ENCODE peak calls at places on chromosome 1, in six cellular contexts. K, D, B, S, F and C are unnamed samples.

GRCh38 chr1:89719502-89720306 is 86.8 kb downstream of the LRRC8C start:
- DNase-seq in K (no peak), D (peak; percentile 22), B (no peak), S (peak; percentile 43), F (no peak), C (no peak)

GRCh38 chr1:231512147-231512698 is 16.2 kb upstream of the TSNAX start:
- DNase-seq in K (peak; percentile 84), D (peak; percentile 54), B (no peak), S (peak; percentile 90), F (no peak), C (no peak)

GRCh38 chr1:31593770-31594632 is 17.7 kb downstream of the TINAGL1 start:
- DNase-seq in K (peak; percentile 68), D (peak; percentile 56), B (peak; percentile 84), S (peak; percentile 83), F (peak; percentile 87), C (peak; percentile 90)

GRCh38 chr1:40226187-40226586 is 21.6 kb upstream of the TMCO2 start:
- DNase-seq in K (no peak), D (no peak), B (no peak), S (no peak), F (no peak), C (no peak)

GRCh38 chr1:78003882-78004718 is 639 bp upstream of the DNAJB4 start:
- DNase-seq in K (peak; percentile 88), D (peak; percentile 83), B (peak; percentile 64), S (peak; percentile 81), F (peak; percentile 90), C (peak; percentile 29)

GRCh38 chr1:198829948-198830347 is 191.1 kb downstream of the PTPRC start:
- DNase-seq in K (no peak), D (peak; percentile 35), B (no peak), S (peak; percentile 45), F (peak; percentile 59), C (no peak)

GRCh38 chr1:16960560-16961296 is 19.7 kb downstream of the MFAP2 start:
- DNase-seq in K (peak; percentile 72), D (peak; percentile 75), B (peak; percentile 88), S (peak; percentile 96), F (peak; percentile 95), C (peak; percentile 92)

GRCh38 chr1:57797084-57797483 is 373.2 kb upstream of the DAB1 start:
- DNase-seq in K (no peak), D (no peak), B (no peak), S (no peak), F (no peak), C (no peak)

GRCh38 chr1:95312181-95312580 is 78.2 kb downstream of the RWDD3 start:
- DNase-seq in K (no peak), D (no peak), B (no peak), S (no peak), F (no peak), C (no peak)

GRCh38 chr1:39462074-39462473 is 29.4 kb upstream of the BMP8A start:
- DNase-seq in K (no peak), D (peak; percentile 87), B (no peak), S (peak; percentile 58), F (no peak), C (no peak)

GRCh38 chr1:31421404-31422040 is 8.5 kb downstream of the SERINC2 start:
- DNase-seq in K (no peak), D (peak; percentile 32), B (no peak), S (peak; percentile 21), F (peak; percentile 76), C (no peak)

GRCh38 chr1:180213401-180214177 is 16.5 kb upstream of the LHX4 start:
- DNase-seq in K (no peak), D (no peak), B (no peak), S (peak; percentile 57), F (peak; percentile 71), C (no peak)

GRCh38 chr1:2981388-2981787 is 39.9 kb upstream of the ACTRT2 start:
- DNase-seq in K (no peak), D (no peak), B (no peak), S (no peak), F (peak; percentile 8), C (peak; percentile 7)

GRCh38 chr1:97905141-97905540 is 15.7 kb downstream of the DPYD start:
- DNase-seq in K (no peak), D (no peak), B (no peak), S (no peak), F (no peak), C (no peak)

GRCh38 chr1:244614879-244615278 is 38.0 kb upstream of the DESI2 start:
- DNase-seq in K (no peak), D (no peak), B (no peak), S (no peak), F (peak; percentile 5), C (no peak)

GRCh38 chr1:211731456-211732275 is 56.2 kb upstream of the NEK2 start:
- DNase-seq in K (no peak), D (no peak), B (no peak), S (no peak), F (no peak), C (no peak)

GRCh38 chr1:33072707-33073106 is 8.2 kb upstream of the AZIN2 start:
- DNase-seq in K (no peak), D (no peak), B (peak; percentile 65), S (peak; percentile 65), F (no peak), C (no peak)

GRCh38 chr1:223836586-223836985 is 9.2 kb downstream of the TP53BP2 start:
- DNase-seq in K (no peak), D (no peak), B (no peak), S (no peak), F (no peak), C (no peak)

GRCh38 chr1:180170569-180170968 is 15.9 kb downstream of the QSOX1 start:
- DNase-seq in K (no peak), D (no peak), B (no peak), S (no peak), F (no peak), C (no peak)

GRCh38 chr1:235368428-235368827 is 1.2 kb downstream of the TBCE start:
- DNase-seq in K (no peak), D (no peak), B (no peak), S (no peak), F (no peak), C (no peak)

GRCh38 chr1:183038913-183039312 is 15.7 kb downstream of the LAMC1 start:
- DNase-seq in K (no peak), D (no peak), B (no peak), S (no peak), F (no peak), C (no peak)

GRCh38 chr1:183038333-183038876 is 15.2 kb downstream of the LAMC1 start:
- DNase-seq in K (no peak), D (no peak), B (no peak), S (no peak), F (no peak), C (no peak)

GRCh38 chr1:183032122-183032921 is 9.1 kb downstream of the LAMC1 start:
- DNase-seq in K (no peak), D (no peak), B (no peak), S (no peak), F (peak; percentile 50), C (no peak)

GRCh38 chr1:183033205-183033604 is 10.0 kb downstream of the LAMC1 start:
- DNase-seq in K (peak; percentile 73), D (no peak), B (no peak), S (no peak), F (no peak), C (no peak)

DNA sequence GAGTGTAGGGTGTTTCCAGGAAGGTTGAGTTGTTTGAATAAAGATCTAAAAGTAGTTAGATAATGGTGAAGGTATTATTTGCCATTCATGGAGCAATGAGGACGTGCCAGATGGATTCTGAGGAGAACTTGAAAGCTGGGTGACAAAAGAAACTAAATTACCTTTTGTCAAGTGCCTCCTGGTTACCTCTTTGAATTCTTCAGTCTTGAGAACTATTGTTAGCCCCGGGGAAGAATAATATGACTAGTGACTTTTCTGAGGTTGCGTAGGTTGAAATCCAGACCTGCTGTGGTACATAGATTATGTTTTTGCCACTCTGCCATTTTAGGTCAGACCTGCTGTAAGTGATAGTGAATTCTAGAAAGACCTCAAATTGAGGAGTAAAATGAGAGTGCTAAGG is 11.5 kb downstream of the LAMC1 start:
- DNase-seq in K (no peak), D (no peak), B (no peak), S (no peak), F (no peak), C (no peak)
- H3K27me3 ChIP-seq in K (no peaks in the 10 kb centered on the region), D (no peaks in the 10 kb centered on the region), B (no peaks in the 10 kb centered on the region), S (no peaks in the 10 kb centered on the region), F (no peaks in the 10 kb centered on the region), C (no peaks in the 10 kb centered on the region)

DNA sequence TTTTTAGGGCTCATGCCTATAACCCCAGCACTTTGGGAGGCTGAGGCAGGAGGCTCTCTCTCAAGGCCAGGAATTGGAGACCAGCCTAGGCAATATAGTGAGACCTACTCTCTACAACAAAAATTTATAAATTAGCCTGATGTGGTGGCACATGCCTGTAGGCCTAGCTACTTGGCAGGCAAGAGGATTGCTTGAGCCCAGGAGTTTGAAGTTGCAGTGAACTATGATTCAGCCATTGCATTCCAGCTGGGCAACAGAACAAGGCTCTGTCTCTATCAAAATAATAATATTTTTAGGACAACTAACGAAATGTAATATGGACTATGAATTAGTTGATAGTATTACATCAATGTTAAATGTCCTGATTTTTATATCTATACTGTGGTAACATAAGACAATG is 68.8 kb upstream of the ARID1A start:
- DNase-seq in K (no peak), D (peak; percentile 54), B (no peak), S (peak; percentile 74), F (no peak), C (no peak)
- H3K4me1 ChIP-seq in K (peaks cover under 1% of the 10 kb centered on the region), D (no peaks in the 10 kb centered on the region), B (no peaks in the 10 kb centered on the region), S (no peaks in the 10 kb centered on the region), F (no peaks in the 10 kb centered on the region), C (peaks cover 2% of the 10 kb centered on the region)

GRCh38 chr1:157167437-157167836 is 29.2 kb upstream of the ETV3 start:
- DNase-seq in K (no peak), D (no peak), B (no peak), S (no peak), F (no peak), C (no peak)
- H3K27me3 ChIP-seq in K (no peaks in the 10 kb centered on the region), D (peaks cover 40% of the 10 kb centered on the region), B (peaks cover 26% of the 10 kb centered on the region), S (peaks cover 16% of the 10 kb centered on the region), F (no peaks in the 10 kb centered on the region), C (peaks cover 12% of the 10 kb centered on the region)

GRCh38 chr1:67743072-67743725 is 58.2 kb downstream of the GADD45A start:
- DNase-seq in K (no peak), D (no peak), B (no peak), S (no peak), F (peak; percentile 75), C (no peak)
- H3K4me1 ChIP-seq in K (peaks cover 21% of the 10 kb centered on the region), D (peaks cover 11% of the 10 kb centered on the region), B (peaks cover 22% of the 10 kb centered on the region), S (peaks cover 43% of the 10 kb centered on the region), F (peaks cover 16% of the 10 kb centered on the region), C (peaks cover 83% of the 10 kb centered on the region)

DNA sequence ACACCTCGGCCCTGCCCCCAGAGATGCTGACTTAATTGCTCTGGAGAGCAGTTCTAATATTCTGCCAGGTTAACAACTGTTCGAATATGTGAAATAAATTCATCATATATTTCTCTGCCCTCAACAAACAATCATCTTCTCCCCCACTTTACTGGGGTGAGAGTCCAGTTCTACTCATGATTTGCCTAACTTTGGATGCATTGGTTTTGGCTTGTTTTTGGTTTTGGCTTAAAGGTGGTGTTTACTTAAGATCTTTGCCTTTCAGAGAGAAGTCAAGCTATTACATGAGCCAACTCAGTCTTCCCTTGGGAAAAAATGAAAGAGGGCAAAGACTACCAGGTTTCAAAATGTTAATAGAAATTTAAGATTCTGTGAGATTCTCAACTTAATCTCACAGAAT is 213.7 kb downstream of the SEC16B start:
- DNase-seq in K (no peak), D (no peak), B (no peak), S (no peak), F (no peak), C (no peak)
- H3K27me3 ChIP-seq in K (peaks cover 22% of the 10 kb centered on the region), D (peaks cover 2% of the 10 kb centered on the region), B (peaks cover 4% of the 10 kb centered on the region), S (peaks cover 12% of the 10 kb centered on the region), F (no peaks in the 10 kb centered on the region), C (no peaks in the 10 kb centered on the region)

GRCh38 chr1:173052681-173053196 is 2.0 kb upstream of the TNFSF18 start:
- DNase-seq in K (peak; percentile 49), D (no peak), B (no peak), S (no peak), F (peak; percentile 31), C (no peak)
- H3K4me1 ChIP-seq in K (peaks cover 68% of the 10 kb centered on the region), D (peaks cover 2% of the 10 kb centered on the region), B (peaks cover 20% of the 10 kb centered on the region), S (peaks cover 14% of the 10 kb centered on the region), F (no peaks in the 10 kb centered on the region), C (peaks cover 10% of the 10 kb centered on the region)